ENCODE peak calls at places on chromosome 18, in six cellular contexts. U is thyroid gland, C is stomach, B is IMR-90, P is transverse colon, H is prostate gland. N is an unnamed sample. For H3K36me3, the result is how much of the 10 kb centered on the place peaks cover.

GRCh38 chr18:80253871-80254492 is 6.7 kb upstream of the PARD6G start:
- DNase-seq in H (no peak), B (no peak), C (no peak), U (peak), P (no peak), N (no peak)

GRCh38 chr18:62458346-62458745 is 64.5 kb upstream of the ZCCHC2 start:
- DNase-seq in U (no peak), P (no peak), C (no peak), B (no peak), H (no peak), N (no peak)

GRCh38 chr18:63290456-63291200 is 28.9 kb downstream of the BCL2 start:
- DNase-seq in B (no peak), H (no peak), U (no peak), C (no peak), P (no peak), N (no peak)

GRCh38 chr18:76801567-76802505 is 20.5 kb upstream of the ZNF236 start:
- DNase-seq in C (peak), P (peak), H (peak), U (peak), B (peak), N (peak)

GRCh38 chr18:7918696-7919095 is 351.6 kb downstream of the PTPRM start:
- DNase-seq in B (no peak), U (no peak), C (no peak), H (no peak), P (no peak), N (no peak)

GRCh38 chr18:61589724-61590065 is 256.5 kb downstream of the CDH20 start:
- DNase-seq in H (no peak), B (peak), U (no peak), P (no peak), C (no peak), N (no peak)

GRCh38 chr18:24600076-24600654 is 139.7 kb downstream of the HRH4 start:
- DNase-seq in P (no peak), U (no peak), H (peak), C (no peak), B (peak), N (no peak)

GRCh38 chr18:39486268-39486667 is 1920.7 kb upstream of the CELF4 start:
- DNase-seq in H (no peak), P (no peak), B (no peak), C (no peak), U (no peak), N (no peak)

GRCh38 chr18:62017618-62018017 is 124.8 kb upstream of the RNF152 start:
- DNase-seq in H (no peak), B (no peak), P (no peak), U (no peak), C (no peak), N (no peak)

GRCh38 chr18:63940008-63940407 is 9.1 kb upstream of the HMSD start:
- DNase-seq in H (no peak), P (no peak), C (no peak), B (no peak), U (no peak), N (no peak)

GRCh38 chr18:27750014-27750413 is 426.9 kb downstream of the CDH2 start:
- DNase-seq in P (no peak), U (no peak), B (peak), C (peak), H (no peak), N (no peak)

GRCh38 chr18:69469444-69469919 is 68.8 kb downstream of the DOK6 start:
- DNase-seq in H (no peak), U (no peak), P (no peak), C (no peak), B (no peak), N (no peak)

GRCh38 chr18:77129150-77129551 is 3.4 kb downstream of the MBP start:
- DNase-seq in B (peak), C (no peak), U (peak), H (no peak), P (no peak), N (no peak)

GRCh38 chr18:74895686-74896085 is 298.0 kb downstream of the ZNF407 start:
- DNase-seq in U (no peak), P (no peak), H (no peak), C (no peak), B (peak), N (no peak)

GRCh38 chr18:76490040-76490439 is 5.0 kb downstream of the ZNF516 start:
- DNase-seq in U (no peak), P (no peak), C (no peak), H (no peak), B (no peak), N (no peak)

GRCh38 chr18:22169889-22170420 is 566 bp downstream of the GATA6 start:
- DNase-seq in H (no peak), P (no peak), B (peak), U (peak), C (no peak), N (no peak)

GRCh38 chr18:37873416-37873815 is 307.8 kb upstream of the CELF4 start:
- DNase-seq in C (no peak), H (no peak), P (no peak), U (no peak), B (no peak), N (no peak)

GRCh38 chr18:10410472-10411300 is 43.7 kb upstream of the APCDD1 start:
- DNase-seq in C (peak), B (no peak), U (peak), P (no peak), H (no peak), N (no peak)

GRCh38 chr18:10475633-10476388 is 21.4 kb downstream of the APCDD1 start:
- DNase-seq in P (no peak), U (no peak), C (no peak), H (no peak), B (no peak), N (no peak)

GRCh38 chr18:35407871-35408481 is 30.8 kb upstream of the ZNF396 start:
- DNase-seq in B (peak), H (peak), U (peak), P (peak), C (peak), N (peak)

DNA sequence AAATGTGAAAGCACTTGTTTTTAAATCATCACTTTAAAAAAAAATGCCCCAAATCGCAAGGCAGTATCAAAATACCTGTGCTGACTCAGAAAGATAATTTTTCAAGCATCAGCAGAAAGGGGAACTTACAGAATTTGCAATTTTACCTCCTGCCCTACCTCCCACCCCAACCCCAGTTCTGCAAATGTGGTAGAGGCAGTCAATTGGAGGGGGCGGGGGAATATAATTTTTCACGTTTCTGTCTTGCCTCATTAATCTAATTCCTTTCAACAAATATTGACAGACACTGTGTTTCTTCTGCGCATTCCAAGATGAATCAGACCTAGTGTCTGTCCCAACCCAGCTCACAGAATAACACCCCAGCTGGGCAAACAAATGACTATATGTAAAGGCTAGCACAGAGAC is 76.8 kb downstream of the ALPK2 start:
- DNase-seq in B (peak), U (no peak), C (no peak), H (peak), P (no peak), N (no peak)
- H3K36me3 ChIP-seq in B (under half), U (under half), C (under half), H (under half), P (under half), N (under half)

GRCh38 chr18:11857177-11857887 is 6.1 kb downstream of the CHMP1B start:
- DNase-seq in P (peak), C (peak), B (peak), H (no peak), U (peak), N (peak)
- TF ChIP-seq POLR2A in P (peak), C (no peak), B (peak), H (peak), U (peak), N (no peak)

GRCh38 chr18:23538040-23538439 is 34.7 kb downstream of the RMC1 start:
- DNase-seq in P (no peak), H (no peak), U (no peak), B (no peak), C (no peak), N (no peak)
- H3K36me3 ChIP-seq in P (half or more), H (under half), U (half or more), B (half or more), C (half or more), N (under half)

GRCh38 chr18:12060182-12060870 is 33.3 kb upstream of the ANKRD62 start:
- DNase-seq in P (no peak), H (no peak), B (no peak), U (no peak), C (no peak), N (no peak)

GRCh38 chr18:12057419-12058039 is 36.1 kb upstream of the ANKRD62 start:
- DNase-seq in H (no peak), P (no peak), U (no peak), C (no peak), B (no peak), N (no peak)

GRCh38 chr18:12056884-12057402 is 36.7 kb upstream of the ANKRD62 start:
- DNase-seq in H (no peak), C (no peak), P (no peak), U (no peak), B (no peak), N (no peak)

GRCh38 chr18:12061685-12062084 is 32.0 kb upstream of the ANKRD62 start:
- DNase-seq in U (no peak), C (no peak), B (no peak), H (no peak), P (no peak), N (no peak)

GRCh38 chr18:12059334-12060181 is 34.1 kb upstream of the ANKRD62 start:
- DNase-seq in U (no peak), H (no peak), C (no peak), B (no peak), P (no peak), N (no peak)
- TF ChIP-seq POLR2A in U (no peak), H (no peak), C (no peak), B (no peak), P (no peak), N (no peak)

DNA sequence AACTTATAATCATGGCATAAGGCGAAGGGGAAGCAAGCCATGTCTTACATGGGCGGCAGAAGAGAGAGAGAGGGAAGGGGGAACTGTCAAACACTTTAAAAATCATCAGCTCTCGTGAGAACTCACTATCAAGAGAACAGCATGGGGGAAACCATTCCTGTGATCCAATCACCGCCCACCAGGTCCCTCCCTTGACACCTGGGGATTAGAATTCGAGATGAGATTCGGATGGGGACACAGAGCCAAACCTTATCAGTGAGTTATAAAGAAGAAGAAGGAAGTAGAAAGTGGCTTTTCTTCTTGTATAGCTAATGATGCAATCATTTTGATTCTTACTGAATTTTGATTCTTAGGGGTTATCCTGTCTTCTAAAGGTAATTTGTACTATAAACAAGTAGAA is 51.4 kb downstream of the SMCHD1 start:
- DNase-seq in C (no peak), B (no peak), U (no peak), P (no peak), H (no peak), N (no peak)
- H3K36me3 ChIP-seq in C (under half), B (under half), U (under half), P (half or more), H (under half), N (under half)

GRCh38 chr18:5239447-5239846 is 42.4 kb upstream of the AKAIN1 start:
- DNase-seq in B (no peak), P (no peak), C (no peak), H (no peak), U (no peak), N (no peak)

GRCh38 chr18:5237083-5237722 is 40.1 kb upstream of the AKAIN1 start:
- DNase-seq in C (no peak), U (no peak), B (peak), H (no peak), P (no peak), N (no peak)

GRCh38 chr18:5238371-5238758 is 41.3 kb upstream of the AKAIN1 start:
- DNase-seq in C (peak), P (peak), H (peak), B (peak), U (peak), N (peak)

DNA sequence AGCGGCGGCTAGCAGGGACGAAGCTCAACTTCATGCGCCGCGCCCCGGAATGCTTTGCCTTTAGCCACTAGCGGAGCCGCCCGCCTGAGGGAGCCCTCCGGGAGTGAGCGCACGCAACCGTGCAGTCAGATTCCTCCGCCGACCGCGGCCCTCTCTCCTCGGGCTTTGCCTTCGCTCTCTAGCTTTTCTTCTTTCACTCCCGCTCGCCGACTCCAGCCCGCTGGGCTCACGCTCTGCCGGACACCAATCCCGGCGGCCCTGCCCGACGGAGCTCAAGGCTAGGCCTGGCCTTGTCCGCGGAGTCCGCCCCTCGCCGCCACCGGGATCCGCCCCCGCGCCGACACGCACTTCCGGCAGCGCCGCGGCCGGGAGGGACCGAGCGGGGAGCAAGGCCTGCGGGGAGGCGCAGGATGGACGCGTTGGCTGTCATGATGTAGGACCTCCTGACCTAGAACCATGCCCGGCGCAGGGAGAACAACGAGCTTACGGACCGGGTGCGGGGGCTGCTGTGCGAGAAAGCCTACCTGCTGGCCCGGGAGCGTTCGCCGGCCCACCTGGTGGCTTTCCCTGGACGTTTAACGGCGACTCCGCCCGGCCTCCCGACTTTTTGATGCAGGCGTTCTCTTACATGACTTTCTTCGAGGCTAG is 40.8 kb upstream of the AKAIN1 start:
- DNase-seq in P (peak), U (peak), C (peak), B (peak), H (peak), N (peak)
- TF ChIP-seq POLR2A in P (peak), U (peak), C (peak), B (peak), H (no peak), N (peak)

GRCh38 chr18:49691177-49691608 is 122.1 kb downstream of the ACAA2 start:
- DNase-seq in H (no peak), P (no peak), U (peak), B (peak), C (no peak), N (no peak)
- H3K36me3 ChIP-seq in H (under half), P (under half), U (under half), B (under half), C (under half), N (under half)

N was measured in Peyer's patch.